ENCODE peak calls at places on chromosome 7, in four cellular contexts. X, W, D and P are unnamed samples.

GRCh38 chr7:90766814-90767564 is 170.9 kb downstream of the CDK14 start:
- DNase-seq in X (no peak), W (no peak), D (peak; percentile 80), P (peak; percentile 10)

GRCh38 chr7:38052786-38053185 is 125.3 kb upstream of the STARD3NL start:
- DNase-seq in X (no peak), W (no peak), D (no peak), P (no peak)

GRCh38 chr7:100157334-100158228 is 942 bp downstream of the TRAPPC14 start:
- DNase-seq in X (no peak), W (peak; percentile 52), D (peak; percentile 69), P (no peak)

GRCh38 chr7:154861589-154861988 is 141.3 kb downstream of the PAXIP1 start:
- DNase-seq in X (no peak), W (no peak), D (no peak), P (no peak)

GRCh38 chr7:16594061-16594460 is 51.5 kb downstream of the ANKMY2 start:
- DNase-seq in X (no peak), W (no peak), D (no peak), P (no peak)

GRCh38 chr7:7841027-7841426 is 122.6 kb upstream of the RPA3 start:
- DNase-seq in X (no peak), W (no peak), D (no peak), P (no peak)

GRCh38 chr7:34158754-34159153 is 253.4 kb downstream of the BMPER start:
- DNase-seq in X (no peak), W (no peak), D (no peak), P (no peak)

GRCh38 chr7:129882531-129882930 is 70.2 kb downstream of the UBE2H start:
- DNase-seq in X (no peak), W (no peak), D (no peak), P (no peak)

GRCh38 chr7:104207348-104207730 is 474 bp downstream of the ORC5 start:
- DNase-seq in X (no peak), W (peak; percentile 25), D (no peak), P (no peak)

GRCh38 chr7:730501-731439 is 3.7 kb upstream of the PRKAR1B start:
- DNase-seq in X (no peak), W (no peak), D (no peak), P (no peak)

GRCh38 chr7:34165927-34166550 is 260.7 kb downstream of the BMPER start:
- DNase-seq in X (no peak), W (peak; percentile 14), D (no peak), P (no peak)

GRCh38 chr7:151518105-151518780 is 1.5 kb downstream of the RHEB start:
- DNase-seq in X (no peak), W (peak; percentile 46), D (peak; percentile 90), P (peak; percentile 14)

GRCh38 chr7:13953368-13953767 is 36.1 kb downstream of the ETV1 start:
- DNase-seq in X (no peak), W (no peak), D (no peak), P (no peak)

GRCh38 chr7:69612981-69613380 is 14.7 kb downstream of the AUTS2 start:
- DNase-seq in X (no peak), W (no peak), D (no peak), P (no peak)

GRCh38 chr7:94392391-94392782 is 2.3 kb upstream of the COL1A2 start:
- DNase-seq in X (no peak), W (no peak), D (no peak), P (no peak)

GRCh38 chr7:142385528-142386340 is 127.9 kb upstream of the PRSS58 start:
- DNase-seq in X (peak; percentile 61), W (peak; percentile 38), D (peak; percentile 70), P (peak; percentile 50)

GRCh38 chr7:159065151-159065550 is 79.5 kb downstream of the VIPR2 start:
- DNase-seq in X (no peak), W (no peak), D (no peak), P (no peak)

GRCh38 chr7:100353685-100354330 is 4.1 kb upstream of the PILRB start:
- DNase-seq in X (no peak), W (no peak), D (peak; percentile 48), P (no peak)

GRCh38 chr7:82430518-82431465 is 12.8 kb downstream of the CACNA2D1 start:
- DNase-seq in X (no peak), W (no peak), D (no peak), P (no peak)

GRCh38 chr7:151711906-151712771 is 164.8 kb downstream of the PRKAG2 start:
- DNase-seq in X (no peak), W (no peak), D (no peak), P (no peak)

GRCh38 chr7:141785711-141786552 is 4.1 kb upstream of the TAS2R5 start:
- DNase-seq in X (peak; percentile 11), W (peak; percentile 71), D (peak; percentile 76), P (peak; percentile 17)

GRCh38 chr7:156865493-156865892 is 27.5 kb downstream of the LMBR1 start:
- DNase-seq in X (no peak), W (no peak), D (no peak), P (no peak)
- TF ChIP-seq CTCF in X (no peak), W (no peak), D (no peak), P (no peak)

GRCh38 chr7:19491821-19492452 is 216.9 kb downstream of the POLR1F start:
- DNase-seq in X (peak; percentile 15), W (peak; percentile 11), D (no peak), P (no peak)
- TF ChIP-seq CTCF in X (peak; percentile 51), W (peak; percentile 55), D (no peak), P (peak; percentile 55)

GRCh38 chr7:87473192-87473591 is 2.3 kb downstream of the ABCB4 start:
- DNase-seq in X (no peak), W (no peak), D (no peak), P (no peak)
- TF ChIP-seq CTCF in X (no peak), W (no peak), D (no peak), P (no peak)

DNA sequence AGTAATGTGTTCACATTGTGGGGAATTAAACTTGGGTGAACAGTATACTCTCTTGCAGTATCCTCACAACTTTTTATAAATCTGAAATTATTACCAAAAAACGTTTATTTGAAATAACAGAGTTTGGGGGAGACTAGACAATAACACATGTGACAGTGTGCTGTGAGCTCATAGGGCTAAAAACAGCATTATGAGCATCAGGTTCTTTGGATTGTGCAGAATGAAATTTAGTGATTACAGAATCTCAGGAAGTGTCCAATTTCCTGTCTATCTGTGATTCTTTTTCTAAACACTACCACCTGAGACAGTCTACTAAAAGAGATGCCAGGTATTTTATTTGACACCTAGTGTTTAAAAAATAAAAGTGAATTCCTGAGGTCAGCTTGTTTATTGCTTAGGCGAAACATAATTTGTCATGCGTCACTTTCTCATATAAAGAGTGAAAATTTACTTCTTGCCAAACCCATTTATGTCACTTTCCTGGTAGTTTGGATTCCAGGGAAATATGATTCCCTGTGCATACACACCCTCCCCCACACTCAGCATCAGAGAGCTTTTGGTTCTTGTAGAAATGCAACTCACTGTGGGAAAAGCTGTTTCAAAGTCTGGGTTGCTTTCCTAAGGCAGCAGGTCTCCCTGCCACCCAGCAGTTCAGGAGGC is 71.2 kb downstream of the AOAH start:
- DNase-seq in X (no peak), W (no peak), D (no peak), P (no peak)
- TF ChIP-seq CTCF in X (no peak), W (no peak), D (no peak), P (no peak)

GRCh38 chr7:120857558-120858298 is at the start of gene TSPAN12:
- DNase-seq in X (no peak), W (peak; percentile 86), D (peak; percentile 83), P (peak; percentile 85)

GRCh38 chr7:120858299-120858636 is 324 bp upstream of the TSPAN12 start:
- DNase-seq in X (no peak), W (no peak), D (no peak), P (no peak)

GRCh38 chr7:120856198-120856597 is 1.7 kb downstream of the TSPAN12 start:
- DNase-seq in X (no peak), W (peak; percentile 26), D (no peak), P (no peak)

GRCh38 chr7:120860151-120860550 is 2.2 kb upstream of the TSPAN12 start:
- DNase-seq in X (no peak), W (no peak), D (no peak), P (no peak)

GRCh38 chr7:120856621-120857352 is 1.2 kb downstream of the TSPAN12 start:
- DNase-seq in X (no peak), W (peak; percentile 83), D (peak; percentile 53), P (peak; percentile 77)
- TF ChIP-seq CTCF in X (no peak), W (peak; percentile 40), D (no peak), P (no peak)

GRCh38 chr7:47815867-47816266 is 132.4 kb downstream of the PKD1L1 start:
- DNase-seq in X (no peak), W (no peak), D (no peak), P (no peak)

GRCh38 chr7:47816647-47817046 is 131.6 kb downstream of the PKD1L1 start:
- DNase-seq in X (no peak), W (no peak), D (no peak), P (no peak)

GRCh38 chr7:47814905-47815613 is 133.2 kb downstream of the PKD1L1 start:
- DNase-seq in X (no peak), W (no peak), D (no peak), P (no peak)

GRCh38 chr7:47817922-47818321 is 130.3 kb downstream of the PKD1L1 start:
- DNase-seq in X (no peak), W (no peak), D (no peak), P (no peak)

DNA sequence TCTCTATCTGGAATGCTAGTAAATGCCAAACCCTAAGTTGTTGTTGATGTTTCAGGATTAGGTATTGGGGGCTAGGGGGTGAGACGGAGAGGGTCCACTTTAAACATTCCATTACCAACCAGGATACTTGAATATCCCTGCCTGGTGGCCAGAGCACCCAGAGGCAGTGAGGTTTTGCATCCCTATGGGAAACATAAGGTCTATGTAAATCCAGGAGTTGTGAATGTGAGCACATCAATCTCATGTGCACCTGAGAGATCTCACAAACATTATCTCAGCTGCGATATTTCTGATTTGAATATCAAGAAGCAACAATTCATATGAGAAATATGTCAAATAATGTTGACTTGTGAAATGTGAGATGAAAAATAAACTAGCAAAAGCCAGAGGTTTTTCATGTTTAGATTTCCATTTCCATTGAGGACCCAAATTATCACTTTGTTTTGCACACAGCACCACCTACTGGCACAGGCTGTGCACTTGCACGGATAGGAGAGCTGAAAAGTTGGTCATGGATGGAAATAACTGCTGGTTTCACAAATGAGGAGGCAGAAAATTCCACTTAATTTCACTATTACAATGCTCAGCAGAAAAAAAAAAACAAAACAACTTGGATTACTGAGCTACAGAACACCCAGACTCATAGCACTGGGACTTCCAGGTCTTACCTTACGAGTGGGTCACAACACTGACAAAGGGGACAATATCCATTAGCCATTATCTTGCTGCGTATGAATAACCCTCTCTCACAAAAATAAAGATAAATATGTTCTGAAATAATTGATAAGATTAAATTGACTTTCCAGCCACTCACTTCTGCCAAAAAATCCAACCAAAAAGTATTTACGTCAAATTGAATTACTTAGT is 129.0 kb downstream of the PKD1L1 start:
- DNase-seq in X (peak; percentile 53), W (peak; percentile 71), D (peak; percentile 87), P (peak; percentile 79)
- TF ChIP-seq CTCF in X (peak; percentile 97), W (peak; percentile 96), D (peak; percentile 95), P (peak; percentile 95)